ENCODE peak calls at places on chromosomes 6 and 20, in four cellular contexts. One of them, this sample, is unnamed.

GRCh38 chr6:55963301-55963700 is 87.9 kb upstream of the BMP5 start:
- DNase-seq in stimulated activated CD8-positive, alpha-beta memory T cell treated with anti-CD3 and anti-CD28 coated beads, Interleukin-12 subunit alpha, Interleukin-12 subunit beta, amount 100 ng/mL, for 1 hour: no peak
- DNase-seq in psoas muscle: no peak
- DNase-seq in Right ventricle myocardium superior: no peak
- DNase-seq in this sample: no peak

GRCh38 chr6:77466055-77467028 is 3.1 kb upstream of the HTR1B start:
- DNase-seq in Right ventricle myocardium superior: peak; percentile 52
- DNase-seq in psoas muscle: peak; percentile 13
- DNase-seq in stimulated activated CD8-positive, alpha-beta memory T cell treated with anti-CD3 and anti-CD28 coated beads, Interleukin-12 subunit alpha, Interleukin-12 subunit beta, amount 100 ng/mL, for 1 hour: no peak
- DNase-seq in this sample: peak; percentile 84

GRCh38 chr6:84263557-84263956 is 36.1 kb upstream of the CEP162 start:
- DNase-seq in stimulated activated CD8-positive, alpha-beta memory T cell treated with anti-CD3 and anti-CD28 coated beads, Interleukin-12 subunit alpha, Interleukin-12 subunit beta, amount 100 ng/mL, for 1 hour: no peak
- DNase-seq in Right ventricle myocardium superior: no peak
- DNase-seq in psoas muscle: no peak
- DNase-seq in this sample: no peak

GRCh38 chr20:61736751-61737310 is 328.9 kb downstream of the TAF4 start:
- DNase-seq in Right ventricle myocardium superior: no peak
- DNase-seq in stimulated activated CD8-positive, alpha-beta memory T cell treated with anti-CD3 and anti-CD28 coated beads, Interleukin-12 subunit alpha, Interleukin-12 subunit beta, amount 100 ng/mL, for 1 hour: no peak
- DNase-seq in psoas muscle: no peak
- DNase-seq in this sample: no peak

GRCh38 chr20:3101737-3102574 is 17.4 kb upstream of the AVP start:
- DNase-seq in stimulated activated CD8-positive, alpha-beta memory T cell treated with anti-CD3 and anti-CD28 coated beads, Interleukin-12 subunit alpha, Interleukin-12 subunit beta, amount 100 ng/mL, for 1 hour: peak; percentile 30
- DNase-seq in psoas muscle: no peak
- DNase-seq in Right ventricle myocardium superior: no peak
- DNase-seq in this sample: no peak

GRCh38 chr6:27624672-27625262 is 151.9 kb upstream of the ZNF184 start:
- DNase-seq in Right ventricle myocardium superior: no peak
- DNase-seq in psoas muscle: no peak
- DNase-seq in stimulated activated CD8-positive, alpha-beta memory T cell treated with anti-CD3 and anti-CD28 coated beads, Interleukin-12 subunit alpha, Interleukin-12 subunit beta, amount 100 ng/mL, for 1 hour: no peak
- DNase-seq in this sample: no peak

GRCh38 chr20:772806-773205 is 4.5 kb upstream of the SLC52A3 start:
- DNase-seq in Right ventricle myocardium superior: no peak
- DNase-seq in stimulated activated CD8-positive, alpha-beta memory T cell treated with anti-CD3 and anti-CD28 coated beads, Interleukin-12 subunit alpha, Interleukin-12 subunit beta, amount 100 ng/mL, for 1 hour: no peak
- DNase-seq in psoas muscle: no peak
- DNase-seq in this sample: no peak

GRCh38 chr6:37262446-37263026 is 4.6 kb upstream of the TMEM217 start:
- DNase-seq in stimulated activated CD8-positive, alpha-beta memory T cell treated with anti-CD3 and anti-CD28 coated beads, Interleukin-12 subunit alpha, Interleukin-12 subunit beta, amount 100 ng/mL, for 1 hour: no peak
- DNase-seq in psoas muscle: no peak
- DNase-seq in Right ventricle myocardium superior: no peak
- DNase-seq in this sample: peak; percentile 36

GRCh38 chr6:41786451-41787218 is 859 bp upstream of the TOMM6 start:
- DNase-seq in Right ventricle myocardium superior: peak; percentile 94
- DNase-seq in psoas muscle: peak; percentile 91
- DNase-seq in stimulated activated CD8-positive, alpha-beta memory T cell treated with anti-CD3 and anti-CD28 coated beads, Interleukin-12 subunit alpha, Interleukin-12 subunit beta, amount 100 ng/mL, for 1 hour: peak; percentile 80
- DNase-seq in this sample: peak; percentile 72

GRCh38 chr6:31952890-31953289 is 5.9 kb downstream of the NELFE start:
- DNase-seq in Right ventricle myocardium superior: no peak
- DNase-seq in psoas muscle: no peak
- DNase-seq in stimulated activated CD8-positive, alpha-beta memory T cell treated with anti-CD3 and anti-CD28 coated beads, Interleukin-12 subunit alpha, Interleukin-12 subunit beta, amount 100 ng/mL, for 1 hour: no peak
- DNase-seq in this sample: no peak

GRCh38 chr6:169738204-169738971 is 13.0 kb downstream of the DYNLT2 start:
- DNase-seq in Right ventricle myocardium superior: no peak
- DNase-seq in stimulated activated CD8-positive, alpha-beta memory T cell treated with anti-CD3 and anti-CD28 coated beads, Interleukin-12 subunit alpha, Interleukin-12 subunit beta, amount 100 ng/mL, for 1 hour: no peak
- DNase-seq in psoas muscle: peak; percentile 32
- DNase-seq in this sample: no peak

GRCh38 chr20:49132995-49133451 is 55.1 kb downstream of the STAU1 start:
- DNase-seq in Right ventricle myocardium superior: no peak
- DNase-seq in psoas muscle: no peak
- DNase-seq in stimulated activated CD8-positive, alpha-beta memory T cell treated with anti-CD3 and anti-CD28 coated beads, Interleukin-12 subunit alpha, Interleukin-12 subunit beta, amount 100 ng/mL, for 1 hour: no peak
- DNase-seq in this sample: no peak

GRCh38 chr20:57008217-57008616 is 258.2 kb downstream of the BMP7 start:
- DNase-seq in Right ventricle myocardium superior: no peak
- DNase-seq in stimulated activated CD8-positive, alpha-beta memory T cell treated with anti-CD3 and anti-CD28 coated beads, Interleukin-12 subunit alpha, Interleukin-12 subunit beta, amount 100 ng/mL, for 1 hour: no peak
- DNase-seq in psoas muscle: no peak
- DNase-seq in this sample: no peak

GRCh38 chr20:33664085-33664761 is 2.1 kb downstream of the C20orf144 start:
- DNase-seq in Right ventricle myocardium superior: no peak
- DNase-seq in stimulated activated CD8-positive, alpha-beta memory T cell treated with anti-CD3 and anti-CD28 coated beads, Interleukin-12 subunit alpha, Interleukin-12 subunit beta, amount 100 ng/mL, for 1 hour: no peak
- DNase-seq in psoas muscle: no peak
- DNase-seq in this sample: no peak

GRCh38 chr20:47551240-47551639 is 49.6 kb downstream of the NCOA3 start:
- DNase-seq in psoas muscle: no peak
- DNase-seq in stimulated activated CD8-positive, alpha-beta memory T cell treated with anti-CD3 and anti-CD28 coated beads, Interleukin-12 subunit alpha, Interleukin-12 subunit beta, amount 100 ng/mL, for 1 hour: no peak
- DNase-seq in Right ventricle myocardium superior: no peak
- DNase-seq in this sample: no peak

GRCh38 chr6:27188206-27188884 is 59.2 kb upstream of the PRSS16 start:
- DNase-seq in psoas muscle: peak; percentile 48
- DNase-seq in Right ventricle myocardium superior: peak; percentile 51
- DNase-seq in stimulated activated CD8-positive, alpha-beta memory T cell treated with anti-CD3 and anti-CD28 coated beads, Interleukin-12 subunit alpha, Interleukin-12 subunit beta, amount 100 ng/mL, for 1 hour: peak; percentile 16
- DNase-seq in this sample: peak; percentile 61

GRCh38 chr6:125986295-125986955 is at the start of gene TRMT11:
- DNase-seq in psoas muscle: peak; percentile 88
- DNase-seq in Right ventricle myocardium superior: peak; percentile 92
- DNase-seq in stimulated activated CD8-positive, alpha-beta memory T cell treated with anti-CD3 and anti-CD28 coated beads, Interleukin-12 subunit alpha, Interleukin-12 subunit beta, amount 100 ng/mL, for 1 hour: peak; percentile 64
- DNase-seq in this sample: peak; percentile 99

GRCh38 chr6:129302671-129303070 is 407.3 kb downstream of the ARHGAP18 start:
- DNase-seq in Right ventricle myocardium superior: no peak
- DNase-seq in stimulated activated CD8-positive, alpha-beta memory T cell treated with anti-CD3 and anti-CD28 coated beads, Interleukin-12 subunit alpha, Interleukin-12 subunit beta, amount 100 ng/mL, for 1 hour: no peak
- DNase-seq in psoas muscle: no peak
- DNase-seq in this sample: no peak

GRCh38 chr6:133254552-133255228 is 13.5 kb downstream of the EYA4 start:
- DNase-seq in psoas muscle: no peak
- DNase-seq in Right ventricle myocardium superior: no peak
- DNase-seq in stimulated activated CD8-positive, alpha-beta memory T cell treated with anti-CD3 and anti-CD28 coated beads, Interleukin-12 subunit alpha, Interleukin-12 subunit beta, amount 100 ng/mL, for 1 hour: no peak
- DNase-seq in this sample: no peak

GRCh38 chr6:27157461-27158315 is 89.8 kb upstream of the PRSS16 start:
- DNase-seq in psoas muscle: peak; percentile 57
- DNase-seq in Right ventricle myocardium superior: peak; percentile 75
- DNase-seq in stimulated activated CD8-positive, alpha-beta memory T cell treated with anti-CD3 and anti-CD28 coated beads, Interleukin-12 subunit alpha, Interleukin-12 subunit beta, amount 100 ng/mL, for 1 hour: peak; percentile 68
- DNase-seq in this sample: peak; percentile 67

GRCh38 chr6:36758516-36759176 is 61.0 kb downstream of the RAB44 start:
- DNase-seq in stimulated activated CD8-positive, alpha-beta memory T cell treated with anti-CD3 and anti-CD28 coated beads, Interleukin-12 subunit alpha, Interleukin-12 subunit beta, amount 100 ng/mL, for 1 hour: no peak
- DNase-seq in Right ventricle myocardium superior: no peak
- DNase-seq in psoas muscle: no peak
- DNase-seq in this sample: peak; percentile 35

GRCh38 chr20:62668441-62669027 is 26.2 kb downstream of the SLCO4A1 start:
- DNase-seq in psoas muscle: peak; percentile 65
- DNase-seq in stimulated activated CD8-positive, alpha-beta memory T cell treated with anti-CD3 and anti-CD28 coated beads, Interleukin-12 subunit alpha, Interleukin-12 subunit beta, amount 100 ng/mL, for 1 hour: peak; percentile 15
- DNase-seq in Right ventricle myocardium superior: peak; percentile 66
- DNase-seq in this sample: peak; percentile 18

GRCh38 chr6:167968091-167968490 is 29.4 kb upstream of the KIF25 start:
- DNase-seq in Right ventricle myocardium superior: no peak
- DNase-seq in stimulated activated CD8-positive, alpha-beta memory T cell treated with anti-CD3 and anti-CD28 coated beads, Interleukin-12 subunit alpha, Interleukin-12 subunit beta, amount 100 ng/mL, for 1 hour: no peak
- DNase-seq in psoas muscle: no peak
- DNase-seq in this sample: no peak

GRCh38 chr6:169985121-169986015 is 233.9 kb downstream of the ERMARD start:
- DNase-seq in psoas muscle: no peak
- DNase-seq in Right ventricle myocardium superior: peak; percentile 23
- DNase-seq in stimulated activated CD8-positive, alpha-beta memory T cell treated with anti-CD3 and anti-CD28 coated beads, Interleukin-12 subunit alpha, Interleukin-12 subunit beta, amount 100 ng/mL, for 1 hour: no peak
- DNase-seq in this sample: no peak

GRCh38 chr20:2006452-2007381 is 12.9 kb upstream of the PDYN start:
- DNase-seq in psoas muscle: no peak
- DNase-seq in Right ventricle myocardium superior: no peak
- DNase-seq in stimulated activated CD8-positive, alpha-beta memory T cell treated with anti-CD3 and anti-CD28 coated beads, Interleukin-12 subunit alpha, Interleukin-12 subunit beta, amount 100 ng/mL, for 1 hour: peak; percentile 2
- DNase-seq in this sample: no peak